ENCODE peak calls at places on chromosomes 7 and 10, in seven cellular contexts. One of them, this sample, is unnamed.

GRCh38 chr7:6479067-6479466 is 31.3 kb upstream of the DAGLB start:
- DNase-seq in breast epithelium: no peak
- DNase-seq in prostate gland: no peak
- DNase-seq in HCT116: no peak
- DNase-seq in sigmoid colon: no peak
- DNase-seq in spleen: no peak
- DNase-seq in GM23338: no peak
- DNase-seq in this sample: no peak

GRCh38 chr10:77392236-77392721 is 245.3 kb downstream of the KCNMA1 start:
- DNase-seq in spleen: no peak
- DNase-seq in GM23338: no peak
- DNase-seq in breast epithelium: no peak
- DNase-seq in HCT116: no peak
- DNase-seq in sigmoid colon: no peak
- DNase-seq in prostate gland: no peak
- DNase-seq in this sample: peak

GRCh38 chr10:103759100-103759781 is 96.1 kb downstream of the SH3PXD2A start:
- DNase-seq in HCT116: no peak
- DNase-seq in spleen: no peak
- DNase-seq in breast epithelium: no peak
- DNase-seq in GM23338: no peak
- DNase-seq in prostate gland: no peak
- DNase-seq in sigmoid colon: peak
- DNase-seq in this sample: no peak

GRCh38 chr10:133115453-133115842 is 27.7 kb downstream of the ADGRA1 start:
- DNase-seq in GM23338: no peak
- DNase-seq in breast epithelium: no peak
- DNase-seq in spleen: peak
- DNase-seq in sigmoid colon: no peak
- DNase-seq in HCT116: no peak
- DNase-seq in prostate gland: no peak
- DNase-seq in this sample: no peak

GRCh38 chr7:110673148-110673547 is 417.8 kb upstream of the LRRN3 start:
- DNase-seq in sigmoid colon: no peak
- DNase-seq in prostate gland: no peak
- DNase-seq in spleen: no peak
- DNase-seq in breast epithelium: no peak
- DNase-seq in HCT116: no peak
- DNase-seq in GM23338: no peak
- DNase-seq in this sample: no peak

GRCh38 chr10:60733189-60733815 is 45.0 kb upstream of the CDK1 start:
- DNase-seq in sigmoid colon: no peak
- DNase-seq in spleen: peak
- DNase-seq in prostate gland: peak
- DNase-seq in HCT116: peak
- DNase-seq in GM23338: peak
- DNase-seq in breast epithelium: peak
- DNase-seq in this sample: peak

GRCh38 chr10:12194752-12195271 is 879 bp downstream of the NUDT5 start:
- DNase-seq in spleen: peak
- DNase-seq in prostate gland: peak
- DNase-seq in breast epithelium: no peak
- DNase-seq in GM23338: peak
- DNase-seq in sigmoid colon: peak
- DNase-seq in HCT116: no peak
- DNase-seq in this sample: peak

GRCh38 chr7:11298220-11298619 is 324.5 kb downstream of the PHF14 start:
- DNase-seq in spleen: no peak
- DNase-seq in HCT116: no peak
- DNase-seq in prostate gland: no peak
- DNase-seq in breast epithelium: no peak
- DNase-seq in sigmoid colon: no peak
- DNase-seq in GM23338: peak
- DNase-seq in this sample: no peak

GRCh38 chr7:6530626-6531491 is 20.4 kb downstream of the GRID2IP start:
- DNase-seq in spleen: peak
- DNase-seq in breast epithelium: no peak
- DNase-seq in prostate gland: no peak
- DNase-seq in GM23338: peak
- DNase-seq in HCT116: no peak
- DNase-seq in sigmoid colon: no peak
- DNase-seq in this sample: no peak

GRCh38 chr10:122592161-122592560 is 31.6 kb downstream of the DMBT1 start:
- DNase-seq in GM23338: no peak
- DNase-seq in HCT116: no peak
- DNase-seq in breast epithelium: no peak
- DNase-seq in sigmoid colon: no peak
- DNase-seq in prostate gland: no peak
- DNase-seq in spleen: no peak
- DNase-seq in this sample: no peak

GRCh38 chr10:13340626-13341370 is 7.3 kb downstream of the SEPHS1 start:
- DNase-seq in HCT116: no peak
- DNase-seq in GM23338: no peak
- DNase-seq in spleen: no peak
- DNase-seq in breast epithelium: no peak
- DNase-seq in prostate gland: no peak
- DNase-seq in sigmoid colon: no peak
- DNase-seq in this sample: no peak

GRCh38 chr7:152931583-152931982 is 172.0 kb downstream of the ACTR3B start:
- DNase-seq in prostate gland: no peak
- DNase-seq in breast epithelium: no peak
- DNase-seq in spleen: no peak
- DNase-seq in HCT116: no peak
- DNase-seq in GM23338: no peak
- DNase-seq in sigmoid colon: no peak
- DNase-seq in this sample: no peak

GRCh38 chr7:156014201-156014600 is 201.9 kb upstream of the SHH start:
- DNase-seq in sigmoid colon: no peak
- DNase-seq in HCT116: no peak
- DNase-seq in GM23338: no peak
- DNase-seq in breast epithelium: no peak
- DNase-seq in spleen: no peak
- DNase-seq in prostate gland: no peak
- DNase-seq in this sample: no peak

GRCh38 chr10:1785835-1786234 is 48.5 kb upstream of the ADARB2 start:
- DNase-seq in HCT116: no peak
- DNase-seq in prostate gland: no peak
- DNase-seq in breast epithelium: no peak
- DNase-seq in GM23338: no peak
- DNase-seq in spleen: no peak
- DNase-seq in sigmoid colon: no peak
- DNase-seq in this sample: no peak

GRCh38 chr10:45418859-45419672 is 45.0 kb downstream of the ALOX5 start:
- DNase-seq in prostate gland: peak
- DNase-seq in spleen: peak
- DNase-seq in breast epithelium: no peak
- DNase-seq in GM23338: peak
- DNase-seq in HCT116: no peak
- DNase-seq in sigmoid colon: peak
- DNase-seq in this sample: no peak
- TF ChIP-seq POLR2AphosphoS5 in prostate gland: no peak
- TF ChIP-seq POLR2AphosphoS5 in spleen: peak
- TF ChIP-seq POLR2AphosphoS5 in breast epithelium: peak
- TF ChIP-seq POLR2AphosphoS5 in GM23338: peak
- TF ChIP-seq POLR2AphosphoS5 in HCT116: no peak
- TF ChIP-seq POLR2AphosphoS5 in sigmoid colon: peak
- TF ChIP-seq POLR2AphosphoS5 in this sample: no peak

GRCh38 chr7:69184339-69184738 is 413.9 kb upstream of the AUTS2 start:
- DNase-seq in HCT116: no peak
- DNase-seq in GM23338: no peak
- DNase-seq in prostate gland: no peak
- DNase-seq in sigmoid colon: no peak
- DNase-seq in breast epithelium: no peak
- DNase-seq in spleen: no peak
- DNase-seq in this sample: no peak
- H3K4me3 ChIP-seq in HCT116: no peak
- H3K4me3 ChIP-seq in GM23338: no peak
- H3K4me3 ChIP-seq in prostate gland: no peak
- H3K4me3 ChIP-seq in sigmoid colon: no peak
- H3K4me3 ChIP-seq in breast epithelium: no peak
- H3K4me3 ChIP-seq in spleen: no peak
- H3K4me3 ChIP-seq in this sample: no peak

GRCh38 chr10:80146918-80147317 is 14.4 kb downstream of the PLAC9 start:
- DNase-seq in GM23338: no peak
- DNase-seq in HCT116: no peak
- DNase-seq in sigmoid colon: peak
- DNase-seq in spleen: no peak
- DNase-seq in breast epithelium: no peak
- DNase-seq in prostate gland: no peak
- DNase-seq in this sample: no peak
- TF ChIP-seq POLR2AphosphoS5 in GM23338: no peak
- TF ChIP-seq POLR2AphosphoS5 in HCT116: no peak
- TF ChIP-seq POLR2AphosphoS5 in sigmoid colon: no peak
- TF ChIP-seq POLR2AphosphoS5 in spleen: no peak
- TF ChIP-seq POLR2AphosphoS5 in breast epithelium: no peak
- TF ChIP-seq POLR2AphosphoS5 in prostate gland: no peak
- TF ChIP-seq POLR2AphosphoS5 in this sample: no peak

DNA sequence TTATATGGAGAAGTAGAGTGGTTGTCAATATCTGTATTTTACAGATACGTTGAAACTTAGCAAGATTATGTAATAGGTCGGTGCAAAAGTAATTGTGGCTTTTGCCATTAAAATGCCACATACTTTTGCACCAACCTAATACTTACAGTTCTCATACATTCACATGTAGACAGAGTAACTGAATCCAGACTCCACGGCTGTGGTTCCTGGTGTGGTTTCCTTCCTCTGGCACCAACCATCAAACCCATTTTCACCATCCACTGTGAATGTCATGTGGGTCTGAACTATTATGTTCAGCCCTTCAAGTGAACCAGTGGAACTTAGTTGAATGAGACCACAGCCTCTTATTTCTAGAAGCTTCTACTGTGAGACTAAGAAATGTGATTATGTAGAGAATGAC is 31.5 kb upstream of the SLIT1 start:
- DNase-seq in breast epithelium: no peak
- DNase-seq in GM23338: no peak
- DNase-seq in prostate gland: no peak
- DNase-seq in sigmoid colon: no peak
- DNase-seq in spleen: no peak
- DNase-seq in HCT116: no peak
- DNase-seq in this sample: no peak
- H3K4me3 ChIP-seq in breast epithelium: no peak
- H3K4me3 ChIP-seq in GM23338: no peak
- H3K4me3 ChIP-seq in prostate gland: no peak
- H3K4me3 ChIP-seq in sigmoid colon: no peak
- H3K4me3 ChIP-seq in spleen: no peak
- H3K4me3 ChIP-seq in HCT116: no peak
- H3K4me3 ChIP-seq in this sample: no peak

GRCh38 chr10:110784198-110784597 is 87.5 kb upstream of the PDCD4 start:
- DNase-seq in spleen: no peak
- DNase-seq in HCT116: no peak
- DNase-seq in prostate gland: peak
- DNase-seq in breast epithelium: no peak
- DNase-seq in sigmoid colon: peak
- DNase-seq in GM23338: no peak
- DNase-seq in this sample: no peak
- TF ChIP-seq POLR2AphosphoS5 in spleen: no peak
- TF ChIP-seq POLR2AphosphoS5 in HCT116: no peak
- TF ChIP-seq POLR2AphosphoS5 in prostate gland: peak
- TF ChIP-seq POLR2AphosphoS5 in breast epithelium: no peak
- TF ChIP-seq POLR2AphosphoS5 in sigmoid colon: no peak
- TF ChIP-seq POLR2AphosphoS5 in GM23338: no peak
- TF ChIP-seq POLR2AphosphoS5 in this sample: no peak

GRCh38 chr7:150308575-150308974 is 14.6 kb upstream of the LRRC61 start:
- DNase-seq in HCT116: no peak
- DNase-seq in spleen: no peak
- DNase-seq in sigmoid colon: no peak
- DNase-seq in breast epithelium: no peak
- DNase-seq in prostate gland: no peak
- DNase-seq in GM23338: no peak
- DNase-seq in this sample: no peak
- H3K4me3 ChIP-seq in HCT116: no peak
- H3K4me3 ChIP-seq in spleen: no peak
- H3K4me3 ChIP-seq in sigmoid colon: no peak
- H3K4me3 ChIP-seq in breast epithelium: no peak
- H3K4me3 ChIP-seq in prostate gland: no peak
- H3K4me3 ChIP-seq in GM23338: no peak
- H3K4me3 ChIP-seq in this sample: no peak

GRCh38 chr7:26181474-26182227 is 18.9 kb downstream of the HNRNPA2B1 start:
- DNase-seq in prostate gland: no peak
- DNase-seq in breast epithelium: no peak
- DNase-seq in GM23338: no peak
- DNase-seq in HCT116: no peak
- DNase-seq in sigmoid colon: no peak
- DNase-seq in spleen: no peak
- DNase-seq in this sample: no peak

GRCh38 chr7:26179826-26180497 is 20.6 kb downstream of the HNRNPA2B1 start:
- DNase-seq in prostate gland: no peak
- DNase-seq in HCT116: no peak
- DNase-seq in GM23338: no peak
- DNase-seq in breast epithelium: no peak
- DNase-seq in spleen: no peak
- DNase-seq in sigmoid colon: no peak
- DNase-seq in this sample: no peak

GRCh38 chr7:26179422-26179821 is 21.1 kb downstream of the HNRNPA2B1 start:
- DNase-seq in GM23338: no peak
- DNase-seq in breast epithelium: no peak
- DNase-seq in spleen: no peak
- DNase-seq in sigmoid colon: no peak
- DNase-seq in prostate gland: no peak
- DNase-seq in HCT116: no peak
- DNase-seq in this sample: no peak

GRCh38 chr7:26182283-26182682 is 18.3 kb downstream of the HNRNPA2B1 start:
- DNase-seq in spleen: no peak
- DNase-seq in HCT116: no peak
- DNase-seq in prostate gland: no peak
- DNase-seq in sigmoid colon: no peak
- DNase-seq in GM23338: no peak
- DNase-seq in breast epithelium: no peak
- DNase-seq in this sample: no peak

GRCh38 chr7:26180792-26181198 is 19.8 kb downstream of the HNRNPA2B1 start:
- DNase-seq in GM23338: no peak
- DNase-seq in spleen: no peak
- DNase-seq in sigmoid colon: no peak
- DNase-seq in breast epithelium: no peak
- DNase-seq in HCT116: no peak
- DNase-seq in prostate gland: no peak
- DNase-seq in this sample: no peak
- TF ChIP-seq POLR2AphosphoS5 in GM23338: no peak
- TF ChIP-seq POLR2AphosphoS5 in spleen: peak
- TF ChIP-seq POLR2AphosphoS5 in sigmoid colon: no peak
- TF ChIP-seq POLR2AphosphoS5 in breast epithelium: no peak
- TF ChIP-seq POLR2AphosphoS5 in HCT116: no peak
- TF ChIP-seq POLR2AphosphoS5 in prostate gland: no peak
- TF ChIP-seq POLR2AphosphoS5 in this sample: no peak

This sample was measured in suprapubic skin.